ENCODE peak calls at places on chromosomes 1 and 21, in four cellular contexts. I is NCI-H1694; W is stimulated activated naive CD4-positive, alpha-beta T cell; E is SW480. Y is an unnamed sample.

GRCh38 chr1:158087320-158087927 is 93.3 kb upstream of the CD1D start:
- DNase-seq in I (peak), W (no peak), E (peak), Y (peak)

GRCh38 chr1:168004531-168004930 is 67.7 kb upstream of the MPC2 start:
- DNase-seq in I (no peak), W (no peak), E (no peak), Y (no peak)

GRCh38 chr21:37041706-37042271 is 31.1 kb downstream of the PIGP start:
- DNase-seq in I (no peak), W (no peak), E (no peak), Y (no peak)

GRCh38 chr1:47231314-47232186 is 475 bp downstream of the TAL1 start:
- DNase-seq in I (no peak), W (peak), E (peak), Y (peak)

GRCh38 chr21:16179732-16180131 is 449.9 kb downstream of the USP25 start:
- DNase-seq in I (no peak), W (no peak), E (peak), Y (no peak)

GRCh38 chr1:107993920-107994319 is 28.9 kb upstream of the VAV3 start:
- DNase-seq in I (no peak), W (no peak), E (peak), Y (no peak)

GRCh38 chr21:42384999-42385398 is 10.9 kb downstream of the TMPRSS3 start:
- DNase-seq in I (no peak), W (no peak), E (peak), Y (no peak)

GRCh38 chr1:215845224-215845902 is 278.3 kb downstream of the KCTD3 start:
- DNase-seq in I (no peak), W (no peak), E (peak), Y (no peak)